ENCODE peak calls at places on chromosomes 3 and 15, in eight cellular contexts. I, D, V, N, E, X, U and Y are unnamed samples.
A peak's percentile ranks its signal among the peaks of the same experiment; 100 is the strongest.

GRCh38 chr15:94584833-94585244 is 353.5 kb downstream of the MCTP2 start:
- DNase-seq in I (no peak), U (no peak), D (no peak), N (no peak), V (peak; percentile 29), E (no peak), X (peak; percentile 18), Y (no peak)

GRCh38 chr3:133540896-133541674 is 32.4 kb upstream of the CDV3 start:
- DNase-seq in E (no peak), U (no peak), D (no peak), N (peak; percentile 18), V (no peak), I (no peak), X (no peak), Y (peak; percentile 40)

GRCh38 chr3:3429841-3430240 is 250.3 kb upstream of the CRBN start:
- DNase-seq in I (no peak), V (no peak), E (no peak), D (no peak), N (no peak), U (no peak), X (no peak), Y (no peak)

GRCh38 chr3:56937580-56937979 is 122.9 kb upstream of the SPATA12 start:
- DNase-seq in N (no peak), X (no peak), I (no peak), U (no peak), V (no peak), D (no peak), E (no peak), Y (no peak)

GRCh38 chr15:37771462-37771861 is 163.0 kb upstream of the TMCO5A start:
- DNase-seq in N (no peak), E (no peak), X (no peak), I (no peak), D (no peak), V (no peak), U (no peak), Y (no peak)

GRCh38 chr3:172106989-172107388 is 67.6 kb downstream of the FNDC3B start:
- DNase-seq in N (no peak), D (peak; percentile 79), X (no peak), E (no peak), V (no peak), U (peak; percentile 60), I (peak; percentile 60), Y (no peak)

GRCh38 chr3:132347095-132347494 is 29.9 kb downstream of the ACP3 start:
- DNase-seq in V (no peak), U (no peak), N (no peak), I (peak; percentile 28), X (no peak), E (no peak), D (no peak), Y (peak; percentile 82)

GRCh38 chr15:94027571-94027970 is 203.8 kb upstream of the MCTP2 start:
- DNase-seq in D (no peak), I (no peak), X (no peak), V (no peak), N (no peak), U (no peak), E (no peak), Y (no peak)

DNA sequence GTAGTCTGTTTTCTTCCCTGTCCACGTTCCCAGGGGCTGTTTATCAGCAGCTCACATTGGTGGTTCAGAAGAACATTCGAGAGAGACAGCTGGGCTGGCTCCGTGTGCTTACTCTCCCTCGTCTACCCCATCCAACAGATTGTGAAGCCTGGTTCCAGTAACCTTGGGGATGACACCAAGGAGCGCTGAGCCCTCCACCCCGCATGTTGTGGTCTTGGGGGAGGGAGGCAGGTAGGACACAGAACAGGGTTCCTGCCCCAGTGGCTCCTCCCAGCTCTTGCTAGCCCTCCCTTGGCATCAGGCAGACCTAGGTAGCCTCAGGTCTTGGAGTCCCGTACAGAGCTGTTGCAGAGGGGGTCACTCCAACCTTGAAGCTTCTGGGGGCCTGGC is 33.1 kb downstream of the KLF13 start:
- DNase-seq in X (no peak), D (no peak), U (no peak), I (no peak), N (no peak), V (no peak), E (no peak), Y (no peak)
- TF ChIP-seq POLR2A in X (no peak), D (no peak), U (no peak), I (no peak), N (no peak), V (no peak), E (no peak), Y (no peak)

GRCh38 chr15:79919749-79920511 is 23.1 kb upstream of the MTHFS start:
- DNase-seq in N (no peak), U (no peak), V (no peak), X (no peak), D (no peak), E (no peak), I (no peak), Y (no peak)

GRCh38 chr15:79914728-79915127 is 17.9 kb upstream of the MTHFS start:
- DNase-seq in D (no peak), E (no peak), U (no peak), N (no peak), V (no peak), I (no peak), X (no peak), Y (no peak)

GRCh38 chr15:79916424-79916823 is 19.6 kb upstream of the MTHFS start:
- DNase-seq in V (no peak), X (no peak), U (no peak), I (no peak), E (no peak), D (no peak), N (no peak), Y (no peak)

GRCh38 chr15:79919090-79919748 is 22.4 kb upstream of the MTHFS start:
- DNase-seq in N (no peak), E (no peak), V (no peak), U (no peak), I (no peak), D (peak; percentile 77), X (no peak), Y (no peak)

DNA sequence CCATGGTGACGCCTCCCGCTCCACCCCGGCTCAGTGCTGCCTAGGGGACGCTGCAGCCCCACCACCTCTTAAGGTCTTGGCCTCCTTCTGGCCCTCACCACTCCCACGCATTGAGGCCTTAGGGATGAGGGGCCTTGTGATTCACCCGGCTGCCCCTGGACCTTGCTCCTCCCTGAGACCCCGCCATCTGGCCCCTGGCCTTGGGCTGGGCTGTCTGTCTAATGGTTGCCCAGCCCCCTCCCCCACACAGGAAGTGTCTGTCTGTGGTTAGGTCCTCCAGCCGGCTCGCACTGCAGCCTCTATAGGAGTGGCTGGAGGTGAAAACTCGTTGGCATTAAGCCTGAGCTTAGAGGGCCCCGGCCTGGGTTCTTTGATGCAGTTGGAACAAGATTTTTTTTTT is 21.5 kb upstream of the MTHFS start:
- DNase-seq in D (peak; percentile 66), E (no peak), X (no peak), I (no peak), N (no peak), V (no peak), U (no peak), Y (no peak)
- H3K9me3 ChIP-seq in D (peaks cover 92% of the 10 kb centered on the region), E (peaks cover 82% of the 10 kb centered on the region), X (peaks cover 41% of the 10 kb centered on the region), I (peaks cover 86% of the 10 kb centered on the region), N (peaks cover 83% of the 10 kb centered on the region), V (no peaks in the 10 kb centered on the region), U (peaks cover 54% of the 10 kb centered on the region), Y (no peaks in the 10 kb centered on the region)

GRCh38 chr3:119558528-119559339 is 680 bp downstream of the CD80 start:
- DNase-seq in V (no peak), X (no peak), I (no peak), U (no peak), E (no peak), N (no peak), D (no peak), Y (no peak)

GRCh38 chr3:119559441-119559963 is at the start of gene CD80:
- DNase-seq in E (no peak), I (peak; percentile 75), V (no peak), N (peak; percentile 55), U (peak; percentile 36), X (no peak), D (peak; percentile 83), Y (peak; percentile 56)

GRCh38 chr3:119562307-119562961 is 3.0 kb upstream of the CD80 start:
- DNase-seq in U (no peak), X (no peak), I (no peak), V (no peak), D (no peak), E (no peak), N (no peak), Y (no peak)

GRCh38 chr3:119557874-119558264 is 1.5 kb downstream of the CD80 start:
- DNase-seq in U (no peak), N (no peak), X (no peak), D (no peak), V (no peak), I (no peak), E (no peak), Y (no peak)

GRCh38 chr3:119560160-119560559 is 746 bp upstream of the CD80 start:
- DNase-seq in V (no peak), E (no peak), D (no peak), I (no peak), N (no peak), X (no peak), U (no peak), Y (no peak)
- TF ChIP-seq POLR2A in V (no peak), E (no peak), D (no peak), I (no peak), N (no peak), X (no peak), U (no peak), Y (no peak)

GRCh38 chr3:189551007-189551406 is 80.2 kb upstream of the TP63 start:
- DNase-seq in X (no peak), N (no peak), V (no peak), U (no peak), I (no peak), E (no peak), D (no peak), Y (no peak)

GRCh38 chr3:189548053-189548452 is 83.1 kb upstream of the TP63 start:
- DNase-seq in D (no peak), N (no peak), E (no peak), U (no peak), I (no peak), V (no peak), X (no peak), Y (no peak)

DNA sequence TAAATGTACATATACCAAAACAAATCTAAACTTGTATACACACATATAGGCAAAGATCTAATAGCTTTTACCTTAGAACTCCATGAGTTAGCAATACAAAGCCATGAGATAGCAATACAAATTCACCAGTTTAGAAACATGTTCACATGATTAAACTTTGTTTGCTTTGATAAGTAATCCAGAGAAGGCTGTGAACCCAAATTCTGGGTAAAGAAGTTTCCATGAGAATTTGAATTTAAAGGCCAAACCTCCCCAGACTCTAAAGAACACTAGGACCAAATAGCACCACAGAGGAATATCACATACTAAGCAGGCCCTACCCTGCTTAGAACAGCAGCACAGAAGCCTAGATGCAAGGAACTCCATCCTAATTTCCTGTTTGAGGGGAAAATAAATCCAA is 83.7 kb upstream of the TP63 start:
- DNase-seq in U (no peak), V (no peak), X (no peak), D (no peak), I (no peak), E (no peak), N (no peak), Y (no peak)
- H3K9me3 ChIP-seq in U (no peaks in the 10 kb centered on the region), V (no peaks in the 10 kb centered on the region), X (peaks cover 4% of the 10 kb centered on the region), D (peaks cover 48% of the 10 kb centered on the region), I (peaks cover 36% of the 10 kb centered on the region), E (peaks cover 32% of the 10 kb centered on the region), N (peaks cover 9% of the 10 kb centered on the region), Y (peaks cover 3% of the 10 kb centered on the region)